ENCODE peak calls at places on chromosome 13, in nine cellular contexts. H is body of pancreas; G is A549; B is heart right ventricle; E is CD4-positive, alpha-beta memory T cell; K is aorta; U is tibial nerve; S is hepatocyte; C is cardiac muscle cell. X is an unnamed sample.

GRCh38 chr13:99980201-99981114 is 1.1 kb upstream of the ZIC2 start:
- DNase-seq in H (peak), G (no peak), B (no peak), E (peak), K (peak), U (no peak), S (peak), C (peak), X (peak)

GRCh38 chr13:25455146-25455545 is 83.4 kb downstream of the ATP8A2 start:
- DNase-seq in H (no peak), G (no peak), B (no peak), E (no peak), K (no peak), U (no peak), S (no peak), C (no peak), X (no peak)

GRCh38 chr13:100158569-100158968 is 69.7 kb downstream of the PCCA start:
- DNase-seq in H (no peak), G (no peak), B (no peak), E (no peak), K (no peak), U (no peak), S (no peak), C (no peak), X (no peak)

GRCh38 chr13:79354285-79354684 is 51.8 kb downstream of the RBM26 start:
- DNase-seq in H (no peak), G (no peak), B (no peak), E (no peak), K (no peak), U (no peak), S (no peak), C (no peak), X (no peak)

GRCh38 chr13:51240888-51241475 is 18.8 kb downstream of the FAM124A start:
- DNase-seq in H (no peak), G (no peak), B (no peak), E (no peak), K (no peak), U (no peak), S (no peak), C (no peak), X (no peak)

GRCh38 chr13:74398599-74398998 is 264.4 kb upstream of the KLF12 start:
- DNase-seq in H (no peak), G (no peak), B (no peak), E (no peak), K (no peak), U (no peak), S (no peak), C (no peak), X (no peak)

GRCh38 chr13:110817143-110817542 is 97.7 kb downstream of the ANKRD10 start:
- DNase-seq in H (no peak), G (no peak), B (no peak), E (no peak), K (no peak), U (no peak), S (no peak), C (no peak), X (no peak)

GRCh38 chr13:39269411-39269810 is 231.2 kb downstream of the NHLRC3 start:
- DNase-seq in H (no peak), G (no peak), B (no peak), E (no peak), K (no peak), U (no peak), S (no peak), C (no peak), X (no peak)

GRCh38 chr13:100203696-100204367 is 114.9 kb downstream of the PCCA start:
- DNase-seq in H (no peak), G (no peak), B (no peak), E (peak), K (no peak), U (no peak), S (no peak), C (no peak), X (no peak)

GRCh38 chr13:44936246-44936645 is 53.0 kb downstream of the NUFIP1 start:
- DNase-seq in H (no peak), G (no peak), B (no peak), E (no peak), K (no peak), U (no peak), S (no peak), C (no peak), X (no peak)

GRCh38 chr13:32048816-32049215 is 17.2 kb downstream of the FRY start:
- DNase-seq in H (no peak), G (no peak), B (no peak), E (no peak), K (no peak), U (no peak), S (no peak), C (no peak), X (no peak)

GRCh38 chr13:26811636-26812035 is 51.0 kb upstream of the GPR12 start:
- DNase-seq in H (no peak), G (no peak), B (no peak), E (no peak), K (no peak), U (no peak), S (no peak), C (no peak), X (no peak)

GRCh38 chr13:45542878-45543277 is 72.7 kb downstream of the ERICH6B start:
- DNase-seq in H (no peak), G (no peak), B (no peak), E (no peak), K (no peak), U (no peak), S (no peak), C (no peak), X (no peak)

GRCh38 chr13:73717632-73718031 is 416.6 kb downstream of the KLF12 start:
- DNase-seq in H (peak), G (no peak), B (no peak), E (peak), K (no peak), U (no peak), S (peak), C (no peak), X (no peak)

GRCh38 chr13:29892149-29892548 is 41.7 kb upstream of the UBL3 start:
- DNase-seq in H (peak), G (no peak), B (no peak), E (no peak), K (no peak), U (no peak), S (no peak), C (no peak), X (no peak)

GRCh38 chr13:114109646-114110045 is 22.8 kb downstream of the RASA3 start:
- DNase-seq in H (no peak), G (no peak), B (no peak), E (no peak), K (peak), U (peak), S (no peak), C (no peak), X (peak)

GRCh38 chr13:40520916-40521315 is 145.5 kb downstream of the FOXO1 start:
- DNase-seq in H (no peak), G (no peak), B (no peak), E (no peak), K (no peak), U (no peak), S (no peak), C (no peak), X (no peak)

GRCh38 chr13:113015826-113016525 is 47.0 kb downstream of the MCF2L start:
- DNase-seq in H (no peak), G (no peak), B (no peak), E (no peak), K (peak), U (no peak), S (no peak), C (no peak), X (no peak)

GRCh38 chr13:34719060-34719875 is 222.8 kb upstream of the NBEA start:
- DNase-seq in H (no peak), G (no peak), B (no peak), E (no peak), K (no peak), U (no peak), S (no peak), C (no peak), X (no peak)

GRCh38 chr13:44989941-44990340 is 603 bp downstream of the GPALPP1 start:
- DNase-seq in H (no peak), G (peak), B (no peak), E (no peak), K (no peak), U (no peak), S (peak), C (peak), X (no peak)

GRCh38 chr13:50357586-50358118 is 342.4 kb downstream of the KCNRG start:
- DNase-seq in H (peak), G (no peak), B (peak), E (no peak), K (no peak), U (no peak), S (peak), C (no peak), X (peak)

GRCh38 chr13:96491103-96491502 is 401.2 kb downstream of the HS6ST3 start:
- DNase-seq in H (peak), G (no peak), B (no peak), E (no peak), K (no peak), U (no peak), S (no peak), C (no peak), X (no peak)

GRCh38 chr13:112768795-112769411 is 79.1 kb downstream of the ATP11A start:
- DNase-seq in H (no peak), G (no peak), B (peak), E (peak), K (no peak), U (no peak), S (no peak), C (no peak), X (no peak)

GRCh38 chr13:112693831-112694497 is 4.1 kb downstream of the ATP11A start:
- DNase-seq in H (peak), G (no peak), B (peak), E (no peak), K (peak), U (no peak), S (no peak), C (no peak), X (no peak)

DNA sequence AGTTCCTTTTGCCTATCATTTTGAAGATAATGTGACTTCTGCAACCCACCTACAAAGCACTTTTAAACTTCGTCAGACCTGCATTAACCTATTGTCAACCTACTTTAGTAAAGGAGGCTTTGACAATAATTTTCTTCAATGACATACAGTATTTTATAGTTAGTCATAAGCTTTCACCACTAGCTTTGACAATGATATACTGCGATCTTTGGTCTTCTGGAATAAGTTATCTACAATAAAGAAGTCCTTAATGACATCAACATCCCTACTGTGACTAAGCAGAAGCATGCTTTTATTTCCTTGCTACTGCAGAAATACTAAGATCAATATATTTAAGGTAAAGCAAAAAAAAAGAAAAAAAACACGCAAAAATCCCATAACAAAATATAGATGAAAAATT is 9.5 kb downstream of the PCDH17 start:
- DNase-seq in H (no peak), G (no peak), B (no peak), E (no peak), K (no peak), U (no peak), S (no peak), C (no peak), X (no peak)
- H3K27ac ChIP-seq in H (no peak), G (no peak), B (no peak), E (no peak), K (no peak), U (no peak), S (no peak), C (no peak), X (no peak)

DNA sequence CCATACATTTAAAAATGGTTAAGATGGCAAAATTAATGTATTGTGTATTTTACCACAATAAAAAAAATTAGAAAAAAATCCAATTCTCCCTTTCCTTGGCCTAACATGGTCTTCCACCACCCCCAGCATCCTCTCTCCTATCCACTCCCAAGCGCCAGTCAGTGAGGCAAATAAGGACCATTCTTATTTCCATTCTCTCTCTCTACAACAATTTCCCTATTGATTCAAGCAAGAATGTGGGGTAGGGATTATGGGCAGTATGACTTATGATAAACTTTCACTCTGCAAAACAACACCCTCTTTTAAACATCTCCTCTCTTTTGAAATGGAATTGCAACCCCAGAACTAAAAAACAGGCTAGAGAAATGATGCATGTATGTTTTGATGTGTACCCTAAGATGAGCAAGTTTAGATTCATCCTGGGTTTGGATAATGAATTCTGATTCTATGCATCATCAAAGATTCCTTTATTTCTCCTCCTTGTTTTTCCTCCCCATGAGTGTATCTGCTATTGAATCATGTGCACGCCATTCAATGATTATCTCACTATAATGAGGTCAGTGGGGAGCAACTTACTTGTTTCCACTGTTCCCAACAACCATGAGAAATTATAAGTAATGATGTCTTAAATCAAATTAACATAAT is 3.5 kb downstream of the STARD13 start:
- DNase-seq in H (no peak), G (no peak), B (no peak), E (no peak), K (no peak), U (no peak), S (no peak), C (no peak), X (no peak)
- H3K27ac ChIP-seq in H (peak), G (peak), B (peak), E (no peak), K (no peak), U (peak), S (no peak), C (no peak), X (no peak)

GRCh38 chr13:46659413-46660065 is 106.6 kb downstream of the LRCH1 start:
- DNase-seq in H (peak), G (no peak), B (no peak), E (no peak), K (no peak), U (no peak), S (peak), C (no peak), X (no peak)

GRCh38 chr13:46656786-46657185 is 103.8 kb downstream of the LRCH1 start:
- DNase-seq in H (no peak), G (no peak), B (no peak), E (no peak), K (no peak), U (no peak), S (no peak), C (no peak), X (no peak)

GRCh38 chr13:46655727-46656180 is 102.8 kb downstream of the LRCH1 start:
- DNase-seq in H (peak), G (no peak), B (no peak), E (no peak), K (no peak), U (no peak), S (no peak), C (peak), X (no peak)

GRCh38 chr13:46660408-46660807 is 107.4 kb downstream of the LRCH1 start:
- DNase-seq in H (no peak), G (no peak), B (no peak), E (no peak), K (no peak), U (no peak), S (no peak), C (no peak), X (no peak)

GRCh38 chr13:46654956-46655726 is 102.2 kb downstream of the LRCH1 start:
- DNase-seq in H (no peak), G (no peak), B (no peak), E (no peak), K (no peak), U (no peak), S (no peak), C (no peak), X (no peak)
- H3K27ac ChIP-seq in H (peak), G (peak), B (peak), E (no peak), K (no peak), U (peak), S (peak), C (peak), X (peak)

GRCh38 chr13:21997726-21998125 is 326.9 kb downstream of the FGF9 start:
- DNase-seq in H (no peak), G (no peak), B (no peak), E (no peak), K (no peak), U (no peak), S (no peak), C (no peak), X (no peak)

GRCh38 chr13:21996049-21996448 is 325.2 kb downstream of the FGF9 start:
- DNase-seq in H (no peak), G (no peak), B (no peak), E (no peak), K (no peak), U (no peak), S (no peak), C (no peak), X (no peak)

GRCh38 chr13:22000191-22000590 is 329.3 kb downstream of the FGF9 start:
- DNase-seq in H (no peak), G (no peak), B (no peak), E (no peak), K (no peak), U (no peak), S (no peak), C (no peak), X (no peak)

GRCh38 chr13:21999666-22000065 is 328.8 kb downstream of the FGF9 start:
- DNase-seq in H (no peak), G (no peak), B (no peak), E (no peak), K (no peak), U (no peak), S (no peak), C (no peak), X (no peak)

DNA sequence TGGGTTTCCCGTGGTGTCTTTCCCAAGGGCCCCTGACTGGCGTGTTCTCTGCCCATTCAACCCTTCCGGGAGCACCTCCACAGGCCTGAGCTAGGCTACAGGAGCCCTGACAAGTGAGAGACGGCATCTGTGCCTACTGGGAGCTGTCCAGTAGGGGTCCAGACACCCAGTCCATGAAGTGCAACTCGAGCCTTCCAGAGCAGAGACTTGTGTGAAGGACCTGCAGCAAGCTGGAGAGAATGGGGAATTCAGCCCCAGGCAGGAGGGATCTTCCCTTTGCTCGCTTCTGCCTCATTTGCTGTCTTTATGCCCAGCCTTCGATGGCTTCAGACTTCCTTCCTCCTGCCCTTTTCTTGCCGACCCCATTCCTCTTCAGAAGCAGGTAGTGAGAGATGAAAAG is 327.4 kb downstream of the FGF9 start:
- DNase-seq in H (no peak), G (no peak), B (no peak), E (no peak), K (no peak), U (no peak), S (no peak), C (peak), X (no peak)
- H3K27ac ChIP-seq in H (no peak), G (no peak), B (no peak), E (no peak), K (no peak), U (no peak), S (no peak), C (no peak), X (no peak)

GRCh38 chr13:109684084-109684835 is 102.1 kb downstream of the IRS2 start:
- DNase-seq in H (peak), G (no peak), B (no peak), E (no peak), K (no peak), U (no peak), S (no peak), C (no peak), X (no peak)
- H3K27ac ChIP-seq in H (peak), G (no peak), B (no peak), E (no peak), K (no peak), U (no peak), S (peak), C (no peak), X (no peak)

GRCh38 chr13:35818577-35819165 is 312.5 kb downstream of the DCLK1 start:
- DNase-seq in H (no peak), G (no peak), B (no peak), E (no peak), K (no peak), U (no peak), S (peak), C (peak), X (no peak)
- H3K27ac ChIP-seq in H (no peak), G (no peak), B (no peak), E (no peak), K (no peak), U (no peak), S (no peak), C (no peak), X (no peak)